ENCODE peak calls at places on chromosomes 6 and 20, in ten cellular contexts. N is tibial nerve, L is A549, Z is SK-N-SH, G is ovary, R is esophagus muscularis mucosa, F is H1, T is GM12878, X is upper lobe of left lung, Y is transverse colon. O is an unnamed sample.

GRCh38 chr6:56618050-56618449 is 24.6 kb downstream of the DST start:
- DNase-seq in N (no peak), L (no peak), Z (no peak), G (no peak), R (no peak), F (peak), T (no peak), X (no peak), Y (no peak), O (no peak)

GRCh38 chr20:845226-845868 is 11.8 kb downstream of the FAM110A start:
- DNase-seq in N (no peak), L (no peak), Z (no peak), G (no peak), R (no peak), F (peak), T (no peak), X (peak), Y (no peak), O (no peak)

GRCh38 chr6:40877362-40877761 is 161.7 kb downstream of the UNC5CL start:
- DNase-seq in N (no peak), L (no peak), Z (no peak), G (no peak), R (no peak), F (no peak), T (no peak), X (no peak), Y (no peak), O (no peak)

GRCh38 chr20:5569021-5569420 is 181.2 kb upstream of the SHLD1 start:
- DNase-seq in N (no peak), L (peak), Z (peak), G (no peak), R (no peak), F (no peak), T (no peak), X (no peak), Y (peak), O (no peak)

GRCh38 chr6:88855521-88856152 is 107.8 kb downstream of the RNGTT start:
- DNase-seq in N (no peak), L (peak), Z (no peak), G (no peak), R (no peak), F (no peak), T (no peak), X (no peak), Y (no peak), O (no peak)

GRCh38 chr6:112571486-112571885 is 224.4 kb downstream of the RFPL4B start:
- DNase-seq in N (no peak), L (no peak), Z (no peak), G (peak), R (no peak), F (no peak), T (no peak), X (no peak), Y (peak), O (peak)

GRCh38 chr6:101776919-101777350 is 383.4 kb downstream of the GRIK2 start:
- DNase-seq in N (no peak), L (no peak), Z (no peak), G (no peak), R (no peak), F (no peak), T (no peak), X (no peak), Y (no peak), O (no peak)

GRCh38 chr6:88492824-88493223 is 326.7 kb upstream of the CNR1 start:
- DNase-seq in N (no peak), L (peak), Z (peak), G (no peak), R (no peak), F (no peak), T (no peak), X (no peak), Y (no peak), O (no peak)

GRCh38 chr6:90978046-90978445 is 391.2 kb upstream of the MAP3K7 start:
- DNase-seq in N (no peak), L (no peak), Z (no peak), G (no peak), R (no peak), F (no peak), T (no peak), X (no peak), Y (no peak), O (no peak)

GRCh38 chr20:34435589-34435988 is 72.5 kb downstream of the ITCH start:
- DNase-seq in N (no peak), L (no peak), Z (no peak), G (no peak), R (no peak), F (no peak), T (no peak), X (no peak), Y (no peak), O (no peak)

GRCh38 chr6:15166121-15166520 is 79.7 kb upstream of the JARID2 start:
- DNase-seq in N (no peak), L (no peak), Z (no peak), G (no peak), R (no peak), F (no peak), T (no peak), X (no peak), Y (no peak), O (no peak)

GRCh38 chr6:5781966-5782556 is 224.7 kb downstream of the NRN1 start:
- DNase-seq in N (no peak), L (no peak), Z (no peak), G (no peak), R (no peak), F (no peak), T (no peak), X (no peak), Y (no peak), O (no peak)

GRCh38 chr20:10876558-10876957 is 202.8 kb upstream of the JAG1 start:
- DNase-seq in N (no peak), L (no peak), Z (no peak), G (no peak), R (no peak), F (no peak), T (no peak), X (no peak), Y (no peak), O (no peak)

GRCh38 chr6:7911345-7911725 is 747 bp upstream of the TXNDC5 start:
- DNase-seq in N (no peak), L (no peak), Z (no peak), G (no peak), R (no peak), F (no peak), T (no peak), X (no peak), Y (peak), O (no peak)

GRCh38 chr20:44449864-44450263 is 25.8 kb upstream of the TTPAL start:
- DNase-seq in N (no peak), L (no peak), Z (no peak), G (no peak), R (no peak), F (no peak), T (no peak), X (no peak), Y (no peak), O (no peak)

GRCh38 chr20:37636212-37636975 is 57.4 kb upstream of the CTNNBL1 start:
- DNase-seq in N (no peak), L (no peak), Z (no peak), G (no peak), R (no peak), F (no peak), T (no peak), X (no peak), Y (no peak), O (no peak)

GRCh38 chr6:37309692-37310091 is 44.1 kb upstream of the RNF8 start:
- DNase-seq in N (no peak), L (no peak), Z (no peak), G (no peak), R (no peak), F (no peak), T (no peak), X (no peak), Y (no peak), O (no peak)
- H3K27ac ChIP-seq in N (no peak), L (no peak), Z (no peak), G (no peak), R (no peak), F (no peak), T (no peak), X (no peak), Y (no peak), O (no peak)

DNA sequence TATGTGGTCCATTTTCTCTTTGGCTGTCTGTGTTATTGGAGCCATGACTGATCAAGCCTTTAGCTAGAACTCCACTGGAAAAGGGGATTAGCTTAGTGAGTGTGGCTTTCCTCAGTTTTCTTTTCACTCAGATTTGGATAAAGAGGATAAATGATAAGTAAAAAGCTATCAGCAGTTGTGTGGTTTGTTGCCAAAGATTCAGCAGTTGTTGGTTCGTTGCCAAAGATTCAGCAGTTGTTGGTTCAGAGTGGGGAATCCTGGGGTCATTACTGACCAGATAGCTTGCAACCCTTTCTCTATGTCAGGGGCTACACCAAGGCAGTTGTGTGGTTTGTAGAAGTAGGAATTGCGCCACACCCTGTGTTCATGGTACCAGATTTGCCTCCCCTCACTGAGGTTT is 107.7 kb upstream of the SCP2D1 start:
- DNase-seq in N (no peak), L (no peak), Z (no peak), G (no peak), R (no peak), F (no peak), T (no peak), X (no peak), Y (no peak), O (no peak)
- TF ChIP-seq EP300 in N (no peak), L (no peak), Z (no peak), G (no peak), R (no peak), F (no peak), T (no peak), X (no peak), Y (no peak), O (no peak)

GRCh38 chr6:148396411-148396810 is 53.8 kb downstream of the SASH1 start:
- DNase-seq in N (no peak), L (no peak), Z (no peak), G (no peak), R (no peak), F (no peak), T (no peak), X (no peak), Y (no peak), O (no peak)

GRCh38 chr6:148398686-148399085 is 56.0 kb downstream of the SASH1 start:
- DNase-seq in N (no peak), L (no peak), Z (no peak), G (no peak), R (no peak), F (no peak), T (no peak), X (no peak), Y (no peak), O (no peak)

GRCh38 chr6:148396926-148397325 is 54.3 kb downstream of the SASH1 start:
- DNase-seq in N (no peak), L (no peak), Z (no peak), G (no peak), R (no peak), F (no peak), T (no peak), X (no peak), Y (no peak), O (no peak)

GRCh38 chr6:148395583-148396101 is 53.0 kb downstream of the SASH1 start:
- DNase-seq in N (no peak), L (no peak), Z (no peak), G (no peak), R (no peak), F (no peak), T (no peak), X (no peak), Y (no peak), O (no peak)

GRCh38 chr6:148398244-148398643 is 55.6 kb downstream of the SASH1 start:
- DNase-seq in N (no peak), L (no peak), Z (no peak), G (no peak), R (no peak), F (no peak), T (no peak), X (no peak), Y (no peak), O (no peak)
- H3K27ac ChIP-seq in N (no peak), L (no peak), Z (no peak), G (no peak), R (peak), F (no peak), T (no peak), X (peak), Y (no peak), O (peak)

GRCh38 chr6:143248359-143248758 is 187.7 kb downstream of the AIG1 start:
- DNase-seq in N (no peak), L (no peak), Z (no peak), G (no peak), R (no peak), F (no peak), T (no peak), X (no peak), Y (no peak), O (no peak)
- TF ChIP-seq EP300 in N (no peak), L (no peak), Z (no peak), G (no peak), R (no peak), F (no peak), T (no peak), X (no peak), Y (no peak), O (no peak)

GRCh38 chr20:31739550-31739863 is 417 bp downstream of the TPX2 start:
- DNase-seq in N (no peak), L (no peak), Z (no peak), G (no peak), R (no peak), F (no peak), T (no peak), X (no peak), Y (no peak), O (no peak)
- H3K27ac ChIP-seq in N (no peak), L (peak), Z (peak), G (no peak), R (peak), F (peak), T (peak), X (no peak), Y (peak), O (peak)

DNA sequence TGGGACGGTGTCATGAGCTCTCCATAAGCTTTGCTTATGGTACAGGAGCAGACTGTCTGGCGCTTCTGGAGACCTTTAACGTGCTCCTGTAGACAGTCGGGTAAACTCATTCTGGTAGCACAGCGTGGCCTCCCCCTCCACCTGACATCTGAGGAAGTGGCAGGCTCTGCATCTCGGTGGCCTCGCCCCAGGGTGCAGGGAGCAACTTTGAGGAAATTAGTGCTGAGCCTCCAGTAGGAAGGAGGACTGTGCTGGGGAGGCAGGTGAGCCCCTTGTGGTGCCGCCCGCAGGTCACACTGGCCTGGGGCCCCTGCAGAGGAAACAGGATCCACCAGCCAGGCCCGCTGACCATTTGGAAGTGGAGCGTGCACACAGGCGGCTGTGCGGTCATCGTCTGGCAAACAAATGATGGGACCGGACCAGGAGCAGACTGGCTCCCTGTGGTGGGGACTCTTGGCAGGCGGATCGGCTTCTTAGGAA is 57.9 kb downstream of the SYNJ2 start:
- DNase-seq in N (no peak), L (peak), Z (no peak), G (no peak), R (no peak), F (no peak), T (no peak), X (no peak), Y (no peak), O (no peak)
- TF ChIP-seq EP300 in N (no peak), L (no peak), Z (no peak), G (no peak), R (no peak), F (no peak), T (no peak), X (no peak), Y (no peak), O (no peak)

GRCh38 chr20:51604851-51605250 is 62.3 kb upstream of the NFATC2 start:
- DNase-seq in N (no peak), L (no peak), Z (no peak), G (no peak), R (no peak), F (no peak), T (no peak), X (peak), Y (no peak), O (no peak)
- H3K27ac ChIP-seq in N (no peak), L (no peak), Z (no peak), G (no peak), R (no peak), F (no peak), T (no peak), X (no peak), Y (no peak), O (no peak)